ENCODE peak calls at places on chromosomes 1 and 21, in eight cellular contexts. One of them, this sample, is unnamed.
A peak's percentile ranks its signal among the peaks of the same experiment; 100 is the strongest.

GRCh38 chr1:148162363-148162762 is 10.3 kb upstream of the NBPF11 start:
- DNase-seq in prostate gland: no peak
- DNase-seq in HepG2: no peak
- DNase-seq in HCT116: no peak
- DNase-seq in stomach: no peak
- DNase-seq in GM12891: no peak
- DNase-seq in K562: no peak
- DNase-seq in H1: no peak
- DNase-seq in this sample: no peak

GRCh38 chr1:51230501-51231078 is 5.5 kb upstream of the RNF11 start:
- DNase-seq in prostate gland: no peak
- DNase-seq in HepG2: no peak
- DNase-seq in HCT116: no peak
- DNase-seq in stomach: no peak
- DNase-seq in GM12891: no peak
- DNase-seq in K562: no peak
- DNase-seq in H1: no peak
- DNase-seq in this sample: no peak

GRCh38 chr21:34875830-34876229 is 173.3 kb downstream of the RUNX1 start:
- DNase-seq in prostate gland: no peak
- DNase-seq in HepG2: no peak
- DNase-seq in HCT116: no peak
- DNase-seq in stomach: no peak
- DNase-seq in GM12891: no peak
- DNase-seq in K562: no peak
- DNase-seq in H1: no peak
- DNase-seq in this sample: no peak

GRCh38 chr1:32398401-32398800 is 4.2 kb upstream of the BSDC1 start:
- DNase-seq in prostate gland: no peak
- DNase-seq in HepG2: no peak
- DNase-seq in HCT116: no peak
- DNase-seq in stomach: peak; percentile 0
- DNase-seq in GM12891: no peak
- DNase-seq in K562: no peak
- DNase-seq in H1: no peak
- DNase-seq in this sample: no peak

GRCh38 chr1:208654241-208654640 is 410.1 kb upstream of the PLXNA2 start:
- DNase-seq in prostate gland: no peak
- DNase-seq in HepG2: peak; percentile 12
- DNase-seq in HCT116: peak; percentile 22
- DNase-seq in stomach: no peak
- DNase-seq in GM12891: no peak
- DNase-seq in K562: peak; percentile 44
- DNase-seq in H1: no peak
- DNase-seq in this sample: no peak

GRCh38 chr21:46431884-46432488 is 26.7 kb upstream of the DIP2A start:
- DNase-seq in prostate gland: no peak
- DNase-seq in HepG2: no peak
- DNase-seq in HCT116: no peak
- DNase-seq in stomach: no peak
- DNase-seq in GM12891: no peak
- DNase-seq in K562: no peak
- DNase-seq in H1: no peak
- DNase-seq in this sample: no peak

GRCh38 chr1:180070286-180070685 is 84.4 kb upstream of the QSOX1 start:
- DNase-seq in prostate gland: no peak
- DNase-seq in HepG2: no peak
- DNase-seq in HCT116: no peak
- DNase-seq in stomach: no peak
- DNase-seq in GM12891: no peak
- DNase-seq in K562: no peak
- DNase-seq in H1: no peak
- DNase-seq in this sample: no peak

GRCh38 chr21:45098867-45099266 is 24.5 kb downstream of the ADARB1 start:
- DNase-seq in prostate gland: no peak
- DNase-seq in HepG2: peak; percentile 32
- DNase-seq in HCT116: no peak
- DNase-seq in stomach: no peak
- DNase-seq in GM12891: no peak
- DNase-seq in K562: peak; percentile 46
- DNase-seq in H1: no peak
- DNase-seq in this sample: no peak

GRCh38 chr1:153434746-153435455 is 18.6 kb downstream of the S100A7A start:
- DNase-seq in prostate gland: no peak
- DNase-seq in HepG2: no peak
- DNase-seq in HCT116: no peak
- DNase-seq in stomach: no peak
- DNase-seq in GM12891: no peak
- DNase-seq in K562: peak; percentile 53
- DNase-seq in H1: no peak
- DNase-seq in this sample: no peak

GRCh38 chr1:64923294-64923718 is 43.0 kb downstream of the JAK1 start:
- DNase-seq in prostate gland: no peak
- DNase-seq in HepG2: no peak
- DNase-seq in HCT116: no peak
- DNase-seq in stomach: no peak
- DNase-seq in GM12891: no peak
- DNase-seq in K562: no peak
- DNase-seq in H1: no peak
- DNase-seq in this sample: no peak

GRCh38 chr1:216456682-216457081 is 33.4 kb upstream of the USH2A start:
- DNase-seq in prostate gland: peak; percentile 14
- DNase-seq in HepG2: no peak
- DNase-seq in HCT116: no peak
- DNase-seq in stomach: no peak
- DNase-seq in GM12891: no peak
- DNase-seq in K562: no peak
- DNase-seq in H1: no peak
- DNase-seq in this sample: no peak

GRCh38 chr1:201396859-201397464 is 2.2 kb downstream of the LAD1 start:
- DNase-seq in prostate gland: peak; percentile 71
- DNase-seq in HepG2: peak; percentile 77
- DNase-seq in HCT116: peak; percentile 66
- DNase-seq in stomach: peak; percentile 87
- DNase-seq in GM12891: no peak
- DNase-seq in K562: no peak
- DNase-seq in H1: no peak
- DNase-seq in this sample: peak; percentile 86

GRCh38 chr1:155012052-155012546 is 9.5 kb downstream of the ZBTB7B start:
- DNase-seq in prostate gland: peak; percentile 73
- DNase-seq in HepG2: no peak
- DNase-seq in HCT116: peak; percentile 62
- DNase-seq in stomach: peak; percentile 70
- DNase-seq in GM12891: no peak
- DNase-seq in K562: peak; percentile 76
- DNase-seq in H1: peak; percentile 80
- DNase-seq in this sample: peak; percentile 85

GRCh38 chr21:46128983-46129571 is 26.3 kb downstream of the FTCD start:
- DNase-seq in prostate gland: no peak
- DNase-seq in HepG2: no peak
- DNase-seq in HCT116: no peak
- DNase-seq in stomach: no peak
- DNase-seq in GM12891: no peak
- DNase-seq in K562: no peak
- DNase-seq in H1: no peak
- DNase-seq in this sample: no peak

GRCh38 chr1:213986020-213986924 is 1.5 kb upstream of the PROX1 start:
- DNase-seq in prostate gland: no peak
- DNase-seq in HepG2: no peak
- DNase-seq in HCT116: no peak
- DNase-seq in stomach: no peak
- DNase-seq in GM12891: no peak
- DNase-seq in K562: no peak
- DNase-seq in H1: no peak
- DNase-seq in this sample: no peak

DNA sequence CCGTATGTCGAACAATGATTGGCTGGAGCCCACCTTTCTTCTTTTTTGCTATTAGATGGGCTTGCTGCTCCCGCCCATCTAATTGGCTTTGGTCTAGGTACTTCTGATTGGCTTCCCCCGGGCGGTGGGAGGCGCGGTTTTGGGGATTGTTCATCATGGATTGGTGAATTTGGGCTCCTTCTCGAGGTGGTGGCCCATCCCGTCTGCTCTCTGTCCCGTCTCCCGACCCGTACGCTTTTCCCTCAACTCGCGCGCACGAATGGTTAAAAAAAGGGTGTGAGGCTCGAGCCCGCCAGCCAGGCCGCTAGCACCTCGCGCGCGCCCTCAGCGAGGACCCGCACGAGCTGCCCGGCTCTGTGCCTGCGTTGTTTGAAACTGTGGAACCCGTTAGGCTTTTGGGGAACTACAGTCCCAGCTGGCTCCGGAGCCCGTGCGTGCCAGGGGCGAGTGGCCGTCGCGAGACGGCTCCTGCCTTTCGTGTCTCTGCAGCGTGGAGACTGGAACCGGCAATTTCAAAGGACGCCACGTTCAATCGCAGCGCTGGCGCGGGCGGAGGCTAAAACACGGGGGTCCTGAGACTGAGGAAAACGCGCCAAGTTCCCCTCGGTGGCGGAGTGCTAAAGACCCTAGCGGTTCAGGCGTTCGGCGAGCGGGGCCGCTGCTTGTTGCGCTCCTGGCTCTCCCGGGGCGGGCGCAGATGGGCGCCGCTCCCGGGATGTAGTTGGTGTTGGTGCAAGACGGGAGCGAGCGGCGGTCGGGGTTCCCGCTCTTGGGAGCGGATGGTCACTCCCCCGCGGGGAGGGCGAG is at the start of gene USP1:
- DNase-seq in prostate gland: no peak
- DNase-seq in HepG2: peak; percentile 100
- DNase-seq in HCT116: peak; percentile 99
- DNase-seq in stomach: peak; percentile 95
- DNase-seq in GM12891: peak; percentile 69
- DNase-seq in K562: peak; percentile 95
- DNase-seq in H1: peak; percentile 97
- DNase-seq in this sample: peak; percentile 97
- TF ChIP-seq POLR2A in prostate gland: peak; percentile 55
- TF ChIP-seq POLR2A in HepG2: peak; percentile 78
- TF ChIP-seq POLR2A in HCT116: peak; percentile 65
- TF ChIP-seq POLR2A in stomach: no peak
- TF ChIP-seq POLR2A in GM12891: peak; percentile 73
- TF ChIP-seq POLR2A in K562: peak; percentile 85
- TF ChIP-seq POLR2A in H1: peak; percentile 86
- TF ChIP-seq POLR2A in this sample: peak; percentile 52

DNA sequence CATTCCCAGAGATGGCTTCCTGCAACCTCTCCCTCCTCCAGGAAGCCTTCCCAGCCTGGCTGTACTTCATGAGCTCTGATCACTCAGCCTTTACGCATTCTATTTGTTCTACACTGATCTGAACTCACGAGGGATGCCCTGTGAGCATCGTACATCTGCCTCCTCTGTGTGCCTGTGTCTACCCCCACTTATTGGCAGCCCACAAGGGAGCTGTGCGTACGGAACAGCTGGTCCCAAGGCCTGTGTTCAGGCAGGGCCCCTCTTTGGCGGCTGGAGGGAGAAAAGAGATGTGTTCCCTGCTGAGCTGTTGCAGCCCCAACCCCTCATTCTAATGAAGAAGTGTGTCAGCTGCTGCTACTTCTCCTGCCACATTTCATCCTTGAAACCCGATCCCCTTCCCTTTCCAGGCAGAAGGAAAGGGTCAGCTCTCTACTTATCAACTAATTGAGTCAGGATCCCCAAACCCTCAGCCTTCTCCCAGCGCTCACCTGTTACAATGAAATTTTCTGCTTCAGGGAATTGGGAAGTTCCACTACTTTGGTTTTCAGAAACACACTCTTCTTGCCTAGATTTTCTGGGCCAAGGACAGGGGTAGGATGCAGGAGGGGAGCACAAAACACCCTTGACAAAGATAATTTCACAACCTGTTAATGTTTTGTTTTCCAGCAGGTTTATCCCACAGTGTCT is 3.2 kb downstream of the INKA2 start:
- DNase-seq in prostate gland: no peak
- DNase-seq in HepG2: no peak
- DNase-seq in HCT116: no peak
- DNase-seq in stomach: no peak
- DNase-seq in GM12891: no peak
- DNase-seq in K562: no peak
- DNase-seq in H1: no peak
- DNase-seq in this sample: no peak
- TF ChIP-seq POLR2AphosphoS5 in prostate gland: no peak
- TF ChIP-seq POLR2AphosphoS5 in HepG2: no peak
- TF ChIP-seq POLR2AphosphoS5 in HCT116: no peak
- TF ChIP-seq POLR2AphosphoS5 in stomach: no peak
- TF ChIP-seq POLR2AphosphoS5 in GM12891: no peak
- TF ChIP-seq POLR2AphosphoS5 in K562: no peak
- TF ChIP-seq POLR2AphosphoS5 in H1: no peak
- TF ChIP-seq POLR2AphosphoS5 in this sample: no peak

DNA sequence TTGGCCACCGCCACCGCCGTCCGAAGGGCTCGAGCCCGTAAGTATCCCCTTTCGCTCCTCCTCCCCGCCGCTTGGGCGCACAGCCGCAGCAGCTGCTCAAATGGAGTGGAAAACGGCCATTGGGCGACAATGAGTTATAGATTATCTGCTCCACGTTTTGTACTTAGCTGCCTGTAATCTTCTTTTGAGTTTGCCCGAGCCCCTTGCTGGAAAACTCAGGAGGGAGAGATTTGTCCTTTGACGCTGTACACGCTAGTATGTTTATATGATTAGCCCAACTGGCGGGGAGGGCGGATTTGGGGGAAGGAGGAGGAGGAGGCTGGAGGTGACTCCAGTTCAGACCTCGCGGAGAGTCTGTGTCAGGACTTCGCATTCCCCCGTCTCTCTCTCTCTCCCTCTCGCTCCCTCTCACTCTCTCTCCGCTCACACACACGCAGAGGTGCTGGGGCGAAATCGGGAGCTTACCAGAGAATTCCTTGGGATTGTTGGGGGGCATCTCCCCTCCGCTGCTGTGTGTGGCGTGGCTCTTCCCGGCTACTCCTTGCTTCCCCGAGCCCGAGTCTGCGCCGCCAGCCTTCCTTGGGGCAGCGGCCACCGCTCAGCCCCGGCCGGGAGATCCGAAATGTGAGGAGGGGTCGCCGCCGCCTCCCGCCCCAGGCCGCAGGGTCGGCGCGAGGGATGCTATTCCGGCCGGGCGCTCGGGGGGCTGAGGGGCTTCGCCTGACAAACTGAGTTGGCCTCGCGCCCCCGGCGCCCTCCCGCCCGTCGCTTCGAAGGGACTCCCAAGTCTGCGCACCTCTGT is 499 bp downstream of the ADGRL2 start:
- DNase-seq in prostate gland: peak; percentile 91
- DNase-seq in HepG2: peak; percentile 59
- DNase-seq in HCT116: no peak
- DNase-seq in stomach: peak; percentile 68
- DNase-seq in GM12891: peak; percentile 30
- DNase-seq in K562: no peak
- DNase-seq in H1: no peak
- DNase-seq in this sample: peak; percentile 60
- TF ChIP-seq POLR2A in prostate gland: peak; percentile 58
- TF ChIP-seq POLR2A in HepG2: peak; percentile 25
- TF ChIP-seq POLR2A in HCT116: no peak
- TF ChIP-seq POLR2A in stomach: no peak
- TF ChIP-seq POLR2A in GM12891: no peak
- TF ChIP-seq POLR2A in K562: no peak
- TF ChIP-seq POLR2A in H1: peak; percentile 66
- TF ChIP-seq POLR2A in this sample: peak; percentile 39

DNA sequence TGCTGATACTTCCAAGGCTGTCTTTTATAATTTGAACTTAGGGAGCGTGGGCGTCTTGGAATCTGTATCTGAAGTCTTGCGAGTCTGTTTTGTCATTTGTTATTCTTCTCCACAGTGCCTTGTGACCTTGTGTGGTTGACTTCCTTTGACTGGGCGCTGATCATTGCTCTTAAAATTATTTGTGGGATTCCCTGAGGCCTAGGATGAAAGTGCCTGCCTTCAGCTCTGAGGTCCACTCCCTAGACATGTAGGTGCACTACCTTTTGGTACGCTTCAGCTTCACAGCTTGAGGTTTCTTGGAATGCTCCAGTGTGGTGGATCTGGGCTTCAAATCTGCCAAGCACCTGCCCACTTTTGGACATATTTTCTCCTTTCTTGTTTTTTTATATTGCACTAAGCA is 50.2 kb upstream of the IGSF5 start:
- DNase-seq in prostate gland: no peak
- DNase-seq in HepG2: no peak
- DNase-seq in HCT116: no peak
- DNase-seq in stomach: no peak
- DNase-seq in GM12891: no peak
- DNase-seq in K562: no peak
- DNase-seq in H1: no peak
- DNase-seq in this sample: no peak
- TF ChIP-seq POLR2AphosphoS5 in prostate gland: no peak
- TF ChIP-seq POLR2AphosphoS5 in HepG2: no peak
- TF ChIP-seq POLR2AphosphoS5 in HCT116: no peak
- TF ChIP-seq POLR2AphosphoS5 in stomach: no peak
- TF ChIP-seq POLR2AphosphoS5 in GM12891: no peak
- TF ChIP-seq POLR2AphosphoS5 in K562: no peak
- TF ChIP-seq POLR2AphosphoS5 in H1: no peak
- TF ChIP-seq POLR2AphosphoS5 in this sample: no peak